ENCODE peak calls at places on chromosomes 16 and 17, in ten cellular contexts. One of them, this sample, is unnamed.

GRCh38 chr17:41738077-41738800 is 3.8 kb upstream of the HAP1 start:
- DNase-seq in CD8-positive, alpha-beta T cell: peak; percentile 71
- DNase-seq in choroid plexus epithelial cell: peak; percentile 79
- DNase-seq in Peyer's patch: peak; percentile 92
- DNase-seq in tibial artery: peak; percentile 71
- DNase-seq in fibroblast of the aortic adventitia: peak; percentile 77
- DNase-seq in HepG2: peak; percentile 78
- DNase-seq in tibial nerve: peak; percentile 82
- DNase-seq in breast epithelium: peak; percentile 76
- DNase-seq in AG10803: peak; percentile 62
- DNase-seq in this sample: peak; percentile 45

GRCh38 chr17:79980246-79981043 is 55.2 kb downstream of the TBC1D16 start:
- DNase-seq in CD8-positive, alpha-beta T cell: peak; percentile 8
- DNase-seq in choroid plexus epithelial cell: no peak
- DNase-seq in Peyer's patch: peak; percentile 34
- DNase-seq in tibial artery: no peak
- DNase-seq in fibroblast of the aortic adventitia: no peak
- DNase-seq in HepG2: no peak
- DNase-seq in tibial nerve: no peak
- DNase-seq in breast epithelium: no peak
- DNase-seq in AG10803: no peak
- DNase-seq in this sample: no peak

GRCh38 chr16:53053967-53054669 is 673 bp upstream of the CHD9 start:
- DNase-seq in CD8-positive, alpha-beta T cell: peak; percentile 21
- DNase-seq in choroid plexus epithelial cell: peak; percentile 46
- DNase-seq in Peyer's patch: peak; percentile 60
- DNase-seq in tibial artery: peak; percentile 47
- DNase-seq in fibroblast of the aortic adventitia: peak; percentile 46
- DNase-seq in HepG2: peak; percentile 26
- DNase-seq in tibial nerve: no peak
- DNase-seq in breast epithelium: peak; percentile 39
- DNase-seq in AG10803: no peak
- DNase-seq in this sample: no peak

GRCh38 chr16:27485126-27485525 is 64.6 kb downstream of the GTF3C1 start:
- DNase-seq in CD8-positive, alpha-beta T cell: no peak
- DNase-seq in choroid plexus epithelial cell: no peak
- DNase-seq in Peyer's patch: no peak
- DNase-seq in tibial artery: no peak
- DNase-seq in fibroblast of the aortic adventitia: no peak
- DNase-seq in HepG2: no peak
- DNase-seq in tibial nerve: no peak
- DNase-seq in breast epithelium: no peak
- DNase-seq in AG10803: no peak
- DNase-seq in this sample: no peak

GRCh38 chr16:87492721-87493554 is at the start of gene ZCCHC14:
- DNase-seq in CD8-positive, alpha-beta T cell: peak; percentile 99
- DNase-seq in choroid plexus epithelial cell: peak; percentile 99
- DNase-seq in Peyer's patch: peak; percentile 99
- DNase-seq in tibial artery: peak; percentile 99
- DNase-seq in fibroblast of the aortic adventitia: peak; percentile 98
- DNase-seq in HepG2: peak; percentile 97
- DNase-seq in tibial nerve: peak; percentile 98
- DNase-seq in breast epithelium: peak; percentile 99
- DNase-seq in AG10803: peak; percentile 99
- DNase-seq in this sample: peak; percentile 93

GRCh38 chr17:19728114-19728495 is 11.7 kb upstream of the SLC47A2 start:
- DNase-seq in CD8-positive, alpha-beta T cell: no peak
- DNase-seq in choroid plexus epithelial cell: peak; percentile 77
- DNase-seq in Peyer's patch: peak; percentile 83
- DNase-seq in tibial artery: peak; percentile 90
- DNase-seq in fibroblast of the aortic adventitia: peak; percentile 87
- DNase-seq in HepG2: peak; percentile 44
- DNase-seq in tibial nerve: peak; percentile 80
- DNase-seq in breast epithelium: peak; percentile 97
- DNase-seq in AG10803: peak; percentile 97
- DNase-seq in this sample: peak; percentile 54

GRCh38 chr16:88638323-88639230 is at the start of gene IL17C:
- DNase-seq in CD8-positive, alpha-beta T cell: no peak
- DNase-seq in choroid plexus epithelial cell: no peak
- DNase-seq in Peyer's patch: peak; percentile 82
- DNase-seq in tibial artery: no peak
- DNase-seq in fibroblast of the aortic adventitia: no peak
- DNase-seq in HepG2: no peak
- DNase-seq in tibial nerve: no peak
- DNase-seq in breast epithelium: no peak
- DNase-seq in AG10803: no peak
- DNase-seq in this sample: peak; percentile 54

GRCh38 chr16:4697867-4698291 is 4.5 kb downstream of the NUDT16L1 start:
- DNase-seq in CD8-positive, alpha-beta T cell: no peak
- DNase-seq in choroid plexus epithelial cell: no peak
- DNase-seq in Peyer's patch: no peak
- DNase-seq in tibial artery: no peak
- DNase-seq in fibroblast of the aortic adventitia: no peak
- DNase-seq in HepG2: no peak
- DNase-seq in tibial nerve: no peak
- DNase-seq in breast epithelium: no peak
- DNase-seq in AG10803: no peak
- DNase-seq in this sample: no peak

DNA sequence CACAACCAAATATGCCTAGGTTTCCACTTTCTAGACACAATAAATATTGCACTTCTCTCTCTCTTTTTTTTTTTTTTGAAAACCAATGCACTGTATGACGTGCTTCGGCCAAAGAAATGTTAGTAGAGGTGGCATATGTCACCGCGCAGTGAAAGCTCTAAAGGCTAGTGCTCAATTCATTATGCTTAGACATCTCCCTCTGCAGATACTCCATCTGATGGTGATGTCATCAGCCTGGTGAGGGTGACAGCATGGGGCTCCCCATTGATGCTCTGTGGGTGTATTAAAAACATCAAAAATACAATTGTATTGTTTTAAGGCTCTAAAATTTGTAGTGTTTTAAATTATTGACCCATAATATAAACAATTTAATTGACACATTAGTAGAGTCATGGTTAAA is 608.8 kb upstream of the C16orf82 start:
- DNase-seq in CD8-positive, alpha-beta T cell: no peak
- DNase-seq in choroid plexus epithelial cell: no peak
- DNase-seq in Peyer's patch: no peak
- DNase-seq in tibial artery: no peak
- DNase-seq in fibroblast of the aortic adventitia: no peak
- DNase-seq in HepG2: no peak
- DNase-seq in tibial nerve: no peak
- DNase-seq in breast epithelium: no peak
- DNase-seq in AG10803: no peak
- DNase-seq in this sample: no peak
- TF ChIP-seq CTCF in CD8-positive, alpha-beta T cell: no peak
- TF ChIP-seq CTCF in choroid plexus epithelial cell: no peak
- TF ChIP-seq CTCF in Peyer's patch: no peak
- TF ChIP-seq CTCF in tibial artery: no peak
- TF ChIP-seq CTCF in fibroblast of the aortic adventitia: no peak
- TF ChIP-seq CTCF in HepG2: no peak
- TF ChIP-seq CTCF in tibial nerve: no peak
- TF ChIP-seq CTCF in breast epithelium: no peak
- TF ChIP-seq CTCF in AG10803: no peak
- TF ChIP-seq CTCF in this sample: no peak

DNA sequence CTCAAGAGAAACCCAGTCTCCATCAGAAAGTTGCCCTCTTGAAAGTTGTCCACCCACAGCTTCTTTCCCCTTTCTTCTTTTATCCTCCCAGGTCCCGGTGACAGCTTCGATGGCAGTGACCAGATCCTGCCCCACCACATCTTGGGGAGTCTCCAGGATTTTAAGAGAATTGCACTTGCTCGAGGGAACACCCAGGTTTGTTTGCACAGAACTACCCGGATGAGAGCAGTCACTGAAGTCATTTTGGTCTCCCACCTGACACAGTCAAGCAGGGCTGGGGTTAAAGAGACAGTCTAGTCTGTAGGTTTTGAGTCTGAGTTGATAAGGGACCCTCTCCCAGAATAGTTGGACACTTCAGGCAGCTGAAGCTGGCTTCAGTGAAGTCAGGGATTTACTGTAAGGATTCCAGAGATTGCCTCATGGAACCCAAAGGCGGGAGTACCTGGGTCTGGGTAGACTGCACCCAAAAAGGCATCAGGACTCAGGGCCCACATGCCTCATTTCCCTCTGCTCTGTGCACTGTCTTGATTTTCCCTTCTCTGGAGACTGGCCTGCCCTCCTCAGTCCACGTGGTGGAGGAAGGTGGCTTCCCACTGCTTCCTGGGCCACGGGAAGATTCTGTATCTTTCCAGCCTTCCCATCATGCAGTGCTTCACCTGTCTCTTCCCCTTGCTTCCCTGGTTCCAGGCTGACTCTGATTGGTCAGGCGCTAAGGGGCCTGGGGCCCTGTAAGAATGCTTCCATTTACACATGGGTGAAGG is 9.4 kb downstream of the MYCBPAP start:
- DNase-seq in CD8-positive, alpha-beta T cell: no peak
- DNase-seq in choroid plexus epithelial cell: no peak
- DNase-seq in Peyer's patch: no peak
- DNase-seq in tibial artery: no peak
- DNase-seq in fibroblast of the aortic adventitia: no peak
- DNase-seq in HepG2: peak; percentile 62
- DNase-seq in tibial nerve: no peak
- DNase-seq in breast epithelium: no peak
- DNase-seq in AG10803: no peak
- DNase-seq in this sample: no peak
- H3K4me3 ChIP-seq in CD8-positive, alpha-beta T cell: no peak overlapping the region
- H3K4me3 ChIP-seq in choroid plexus epithelial cell: no peak overlapping the region
- H3K4me3 ChIP-seq in Peyer's patch: no peak overlapping the region
- H3K4me3 ChIP-seq in tibial artery: no peak overlapping the region
- H3K4me3 ChIP-seq in fibroblast of the aortic adventitia: no peak overlapping the region
- H3K4me3 ChIP-seq in HepG2: peak overlapping the region; percentile 21
- H3K4me3 ChIP-seq in tibial nerve: no peak overlapping the region
- H3K4me3 ChIP-seq in breast epithelium: no peak overlapping the region
- H3K4me3 ChIP-seq in AG10803: no peak overlapping the region
- H3K4me3 ChIP-seq in this sample: no peak overlapping the region

GRCh38 chr16:31710134-31710533 is 163.5 kb upstream of the ZNF267 start:
- DNase-seq in CD8-positive, alpha-beta T cell: no peak
- DNase-seq in choroid plexus epithelial cell: no peak
- DNase-seq in Peyer's patch: no peak
- DNase-seq in tibial artery: no peak
- DNase-seq in fibroblast of the aortic adventitia: no peak
- DNase-seq in HepG2: no peak
- DNase-seq in tibial nerve: no peak
- DNase-seq in breast epithelium: no peak
- DNase-seq in AG10803: no peak
- DNase-seq in this sample: no peak

GRCh38 chr16:31713071-31713944 is 160.3 kb upstream of the ZNF267 start:
- DNase-seq in CD8-positive, alpha-beta T cell: peak; percentile 94
- DNase-seq in choroid plexus epithelial cell: peak; percentile 96
- DNase-seq in Peyer's patch: peak; percentile 97
- DNase-seq in tibial artery: peak; percentile 94
- DNase-seq in fibroblast of the aortic adventitia: peak; percentile 90
- DNase-seq in HepG2: peak; percentile 97
- DNase-seq in tibial nerve: peak; percentile 93
- DNase-seq in breast epithelium: peak; percentile 95
- DNase-seq in AG10803: peak; percentile 90
- DNase-seq in this sample: peak; percentile 78

GRCh38 chr16:31710880-31711279 is 162.7 kb upstream of the ZNF267 start:
- DNase-seq in CD8-positive, alpha-beta T cell: no peak
- DNase-seq in choroid plexus epithelial cell: no peak
- DNase-seq in Peyer's patch: no peak
- DNase-seq in tibial artery: no peak
- DNase-seq in fibroblast of the aortic adventitia: no peak
- DNase-seq in HepG2: no peak
- DNase-seq in tibial nerve: no peak
- DNase-seq in breast epithelium: no peak
- DNase-seq in AG10803: no peak
- DNase-seq in this sample: no peak

GRCh38 chr16:31712064-31712540 is 161.5 kb upstream of the ZNF267 start:
- DNase-seq in CD8-positive, alpha-beta T cell: no peak
- DNase-seq in choroid plexus epithelial cell: no peak
- DNase-seq in Peyer's patch: peak; percentile 43
- DNase-seq in tibial artery: no peak
- DNase-seq in fibroblast of the aortic adventitia: no peak
- DNase-seq in HepG2: no peak
- DNase-seq in tibial nerve: no peak
- DNase-seq in breast epithelium: no peak
- DNase-seq in AG10803: no peak
- DNase-seq in this sample: no peak

DNA sequence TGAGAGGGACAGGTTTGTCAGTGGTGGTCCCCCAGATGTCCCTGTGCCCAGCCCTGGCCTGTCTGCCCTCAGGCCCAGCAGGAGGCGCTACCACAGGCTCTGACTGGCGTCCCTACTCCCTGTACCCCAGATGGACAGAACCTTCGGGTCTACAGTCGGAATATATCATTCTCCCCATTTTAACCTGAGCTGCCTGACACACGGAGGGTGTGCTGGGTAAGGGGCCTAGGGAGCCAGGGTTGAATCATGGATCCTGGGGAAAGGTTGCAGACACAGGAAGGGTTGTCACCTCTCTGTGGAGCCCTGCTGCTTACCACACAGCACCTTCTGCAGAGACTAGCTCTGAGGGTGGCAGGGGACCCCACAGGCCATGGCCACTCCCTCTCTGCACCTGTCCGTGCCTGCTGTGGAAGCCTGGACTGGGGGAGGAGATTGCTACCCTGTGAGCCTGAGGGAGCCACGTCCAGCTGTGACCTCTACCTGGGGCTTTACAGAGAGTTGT is 162.2 kb upstream of the ZNF267 start:
- DNase-seq in CD8-positive, alpha-beta T cell: no peak
- DNase-seq in choroid plexus epithelial cell: no peak
- DNase-seq in Peyer's patch: no peak
- DNase-seq in tibial artery: no peak
- DNase-seq in fibroblast of the aortic adventitia: no peak
- DNase-seq in HepG2: no peak
- DNase-seq in tibial nerve: no peak
- DNase-seq in breast epithelium: no peak
- DNase-seq in AG10803: no peak
- DNase-seq in this sample: no peak
- TF ChIP-seq CTCF in CD8-positive, alpha-beta T cell: no peak
- TF ChIP-seq CTCF in choroid plexus epithelial cell: no peak
- TF ChIP-seq CTCF in Peyer's patch: no peak
- TF ChIP-seq CTCF in tibial artery: no peak
- TF ChIP-seq CTCF in fibroblast of the aortic adventitia: no peak
- TF ChIP-seq CTCF in HepG2: peak; percentile 49
- TF ChIP-seq CTCF in tibial nerve: no peak
- TF ChIP-seq CTCF in breast epithelium: no peak
- TF ChIP-seq CTCF in AG10803: no peak
- TF ChIP-seq CTCF in this sample: no peak

DNA sequence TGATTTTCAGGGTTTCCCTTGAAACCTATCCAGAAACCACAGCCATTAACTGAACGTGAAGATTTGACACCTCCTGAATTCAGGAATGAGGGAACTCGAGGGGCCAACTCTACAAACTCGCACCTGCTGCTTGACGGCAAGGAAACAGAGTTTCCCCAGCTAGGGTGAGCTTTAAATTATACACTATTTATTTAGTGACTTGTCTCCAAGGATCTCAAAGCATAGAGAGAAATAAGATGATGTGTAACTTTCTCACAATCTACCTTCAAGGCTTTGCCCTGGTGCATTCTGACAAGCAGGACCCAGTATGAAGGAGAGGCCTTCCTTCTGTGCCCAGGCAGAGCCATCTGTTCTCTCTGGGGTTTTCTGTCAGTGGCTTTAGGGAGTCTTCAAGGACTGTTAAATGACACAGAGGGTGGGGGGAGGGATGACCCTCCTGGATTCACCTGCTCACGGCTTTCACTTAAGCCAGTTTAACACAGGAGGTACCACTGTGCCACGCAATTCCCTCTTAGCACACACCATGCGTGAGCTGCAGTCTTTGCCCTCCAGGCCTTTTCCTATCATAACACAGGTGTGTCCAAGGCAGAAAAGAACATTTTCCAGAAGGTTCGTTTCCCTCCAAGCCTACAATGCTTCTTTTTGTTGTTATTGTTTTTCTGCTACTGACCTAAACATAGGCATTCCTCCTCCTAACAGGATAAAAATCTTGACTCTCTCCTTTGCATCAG is 1.3 kb downstream of the ZFHX3 start:
- DNase-seq in CD8-positive, alpha-beta T cell: no peak
- DNase-seq in choroid plexus epithelial cell: no peak
- DNase-seq in Peyer's patch: peak; percentile 14
- DNase-seq in tibial artery: peak; percentile 24
- DNase-seq in fibroblast of the aortic adventitia: no peak
- DNase-seq in HepG2: no peak
- DNase-seq in tibial nerve: no peak
- DNase-seq in breast epithelium: no peak
- DNase-seq in AG10803: no peak
- DNase-seq in this sample: no peak
- H3K4me3 ChIP-seq in CD8-positive, alpha-beta T cell: no peak overlapping the region
- H3K4me3 ChIP-seq in choroid plexus epithelial cell: no peak overlapping the region
- H3K4me3 ChIP-seq in Peyer's patch: peak overlapping the region; percentile 67
- H3K4me3 ChIP-seq in tibial artery: peak overlapping the region; percentile 94
- H3K4me3 ChIP-seq in fibroblast of the aortic adventitia: peak overlapping the region; percentile 80
- H3K4me3 ChIP-seq in HepG2: peak overlapping the region; percentile 89
- H3K4me3 ChIP-seq in tibial nerve: peak overlapping the region; percentile 71
- H3K4me3 ChIP-seq in breast epithelium: peak overlapping the region; percentile 86
- H3K4me3 ChIP-seq in AG10803: peak overlapping the region; percentile 89
- H3K4me3 ChIP-seq in this sample: peak overlapping the region; percentile 64

This sample was measured in LNCaP clone FGC.